ENCODE peak calls at places on chromosomes 2 and 18, in six cellular contexts. A is NCI-H1694, C is AML-193, Y is fibroblast of pulmonary artery, S is HCT116, G is frontal cortex. X is an unnamed sample.
A peak's percentile ranks its signal among the peaks of the same experiment; 100 is the strongest.

GRCh38 chr2:240324312-240325005 is 111.0 kb upstream of the GPC1 start:
- DNase-seq in A (peak; percentile 23), C (no peak), Y (no peak), S (no peak), G (no peak), X (no peak)

GRCh38 chr2:25378731-25379490 is 37.2 kb upstream of the DNMT3A start:
- DNase-seq in A (no peak), C (no peak), Y (peak; percentile 5), S (no peak), G (no peak), X (no peak)

GRCh38 chr2:1269812-1270211 is 143.5 kb upstream of the TPO start:
- DNase-seq in A (no peak), C (no peak), Y (no peak), S (no peak), G (no peak), X (no peak)

GRCh38 chr18:29305516-29305915 is 1128.6 kb upstream of the CDH2 start:
- DNase-seq in A (no peak), C (no peak), Y (no peak), S (no peak), G (no peak), X (no peak)

GRCh38 chr2:137207030-137207429 is 441.7 kb downstream of the THSD7B start:
- DNase-seq in A (no peak), C (no peak), Y (no peak), S (no peak), G (no peak), X (no peak)

GRCh38 chr2:141869572-141869971 is 261.2 kb downstream of the LRP1B start:
- DNase-seq in A (no peak), C (no peak), Y (no peak), S (no peak), G (no peak), X (no peak)

GRCh38 chr2:36667931-36668330 is 28.6 kb upstream of the VIT start:
- DNase-seq in A (no peak), C (no peak), Y (no peak), S (no peak), G (no peak), X (no peak)

GRCh38 chr2:237650455-237650850 is 23.1 kb downstream of the LRRFIP1 start:
- DNase-seq in A (no peak), C (no peak), Y (no peak), S (no peak), G (no peak), X (no peak)

GRCh38 chr18:43719264-43719795 is 442.0 kb upstream of the SYT4 start:
- DNase-seq in A (no peak), C (no peak), Y (no peak), S (no peak), G (no peak), X (no peak)

GRCh38 chr2:160389875-160390274 is 103.7 kb downstream of the RBMS1 start:
- DNase-seq in A (no peak), C (no peak), Y (peak; percentile 76), S (no peak), G (no peak), X (no peak)

GRCh38 chr2:41736105-41736567 is 311.7 kb upstream of the PKDCC start:
- DNase-seq in A (no peak), C (peak; percentile 50), Y (peak; percentile 10), S (no peak), G (no peak), X (no peak)

GRCh38 chr2:27681844-27682243 is 18.2 kb downstream of the SLC4A1AP start:
- DNase-seq in A (no peak), C (no peak), Y (peak; percentile 48), S (no peak), G (no peak), X (no peak)

GRCh38 chr2:52658598-52658997 is 1109.0 kb upstream of the CHAC2 start:
- DNase-seq in A (no peak), C (no peak), Y (peak; percentile 87), S (peak; percentile 4), G (no peak), X (no peak)

GRCh38 chr18:36620801-36621200 is 208.0 kb downstream of the TPGS2 start:
- DNase-seq in A (no peak), C (no peak), Y (peak; percentile 13), S (no peak), G (no peak), X (no peak)

GRCh38 chr18:23053756-23054457 is 81.4 kb upstream of the CABLES1 start:
- DNase-seq in A (no peak), C (no peak), Y (peak; percentile 64), S (no peak), G (peak; percentile 20), X (no peak)

GRCh38 chr2:161243873-161244272 is 64.4 kb upstream of the PSMD14 start:
- DNase-seq in A (no peak), C (no peak), Y (no peak), S (no peak), G (no peak), X (no peak)

GRCh38 chr18:63098014-63098981 is 221.3 kb downstream of the BCL2 start:
- DNase-seq in A (no peak), C (peak; percentile 81), Y (no peak), S (no peak), G (no peak), X (no peak)

GRCh38 chr2:191894681-191895147 is 47.8 kb upstream of the CAVIN2 start:
- DNase-seq in A (no peak), C (no peak), Y (peak; percentile 73), S (peak; percentile 31), G (no peak), X (no peak)

GRCh38 chr2:201975964-201976612 is 57.6 kb upstream of the FZD7 start:
- DNase-seq in A (no peak), C (no peak), Y (no peak), S (no peak), G (no peak), X (no peak)

GRCh38 chr18:49691177-49691608 is 122.1 kb downstream of the ACAA2 start:
- DNase-seq in A (no peak), C (no peak), Y (peak; percentile 95), S (peak; percentile 7), G (no peak), X (no peak)

GRCh38 chr2:162113771-162114168 is 38.3 kb downstream of the GCG start:
- DNase-seq in A (no peak), C (peak; percentile 64), Y (peak; percentile 84), S (no peak), G (no peak), X (no peak)

GRCh38 chr2:217075225-217075802 is 215.4 kb upstream of the TNP1 start:
- DNase-seq in A (no peak), C (no peak), Y (peak; percentile 72), S (no peak), G (no peak), X (no peak)

GRCh38 chr2:64453710-64454315 is at the start of gene LGALSL:
- DNase-seq in A (no peak), C (peak; percentile 20), Y (peak; percentile 43), S (peak; percentile 49), G (peak; percentile 74), X (no peak)

GRCh38 chr2:25822190-25823117 is 55.8 kb downstream of the ASXL2 start:
- DNase-seq in A (no peak), C (no peak), Y (peak; percentile 10), S (no peak), G (peak; percentile 21), X (peak; percentile 47)

GRCh38 chr2:39359453-39360038 is 77.5 kb downstream of the MAP4K3 start:
- DNase-seq in A (no peak), C (no peak), Y (no peak), S (no peak), G (no peak), X (no peak)

GRCh38 chr2:100682536-100682935 is 119.7 kb downstream of the PDCL3 start:
- DNase-seq in A (no peak), C (no peak), Y (no peak), S (no peak), G (no peak), X (no peak)

GRCh38 chr2:233542507-233542906 is 24.1 kb downstream of the USP40 start:
- DNase-seq in A (no peak), C (no peak), Y (peak; percentile 95), S (no peak), G (no peak), X (no peak)

GRCh38 chr2:78418041-78418440 is 607.5 kb upstream of the REG3G start:
- DNase-seq in A (peak; percentile 20), C (no peak), Y (peak; percentile 30), S (no peak), G (no peak), X (no peak)

X was measured in activated gamma-delta T cell.